ENCODE peak calls at places on chromosomes 1 and 21, in seven cellular contexts. D is tibial nerve, E is Panc1, L is heart left ventricle, V is suprapubic skin, F is neural progenitor cell, O is AG09309. T is an unnamed sample.

GRCh38 chr1:4277598-4277997 is 376.8 kb upstream of the AJAP1 start:
- DNase-seq in D (no peak), O (no peak), E (no peak), V (no peak), F (no peak), L (no peak), T (no peak)

GRCh38 chr1:161133220-161133740 is 813 bp upstream of the DEDD start:
- DNase-seq in D (no peak), V (no peak), L (no peak), E (no peak), F (no peak), O (no peak), T (no peak)

GRCh38 chr1:3235496-3235895 is 166.5 kb downstream of the PRDM16 start:
- DNase-seq in E (no peak), D (no peak), V (no peak), O (no peak), L (no peak), F (no peak), T (no peak)

GRCh38 chr1:115348636-115349035 is 10.6 kb upstream of the NGF start:
- DNase-seq in D (no peak), O (no peak), E (no peak), L (no peak), V (no peak), F (no peak), T (no peak)

GRCh38 chr1:162213281-162213909 is 143.9 kb downstream of the NOS1AP start:
- DNase-seq in V (no peak), O (no peak), E (no peak), D (peak), F (peak), L (peak), T (no peak)

GRCh38 chr1:16459503-16459902 is 19.0 kb downstream of the NECAP2 start:
- DNase-seq in V (no peak), E (no peak), D (no peak), L (no peak), F (no peak), O (no peak), T (no peak)

GRCh38 chr1:181126871-181127587 is 38.5 kb downstream of the IER5 start:
- DNase-seq in D (no peak), L (no peak), V (no peak), F (no peak), E (no peak), O (no peak), T (no peak)

GRCh38 chr1:21322681-21323016 is 32.4 kb upstream of the ECE1 start:
- DNase-seq in O (no peak), V (no peak), D (no peak), E (no peak), L (no peak), F (no peak), T (no peak)

GRCh38 chr1:94801919-94802546 is 18.1 kb upstream of the SLC44A3 start:
- DNase-seq in V (peak), L (no peak), E (peak), D (no peak), O (peak), F (peak), T (peak)

GRCh38 chr1:162612606-162613400 is 19.5 kb upstream of the DDR2 start:
- DNase-seq in L (no peak), D (peak), F (no peak), O (peak), V (no peak), E (no peak), T (no peak)

GRCh38 chr1:2348346-2349275 is 42.7 kb downstream of the MORN1 start:
- DNase-seq in F (peak), L (no peak), D (no peak), V (no peak), E (no peak), O (no peak), T (no peak)

GRCh38 chr21:28069446-28069845 is 923.2 kb downstream of the LTN1 start:
- DNase-seq in E (no peak), O (no peak), V (no peak), D (no peak), L (no peak), F (peak), T (peak)

GRCh38 chr1:5658340-5659316 is 333.6 kb downstream of the NPHP4 start:
- DNase-seq in D (no peak), E (no peak), F (no peak), V (peak), O (no peak), L (no peak), T (no peak)

GRCh38 chr1:202122639-202123335 is at the start of gene GPR37L1:
- DNase-seq in E (no peak), F (peak), V (no peak), L (no peak), D (peak), O (no peak), T (no peak)

GRCh38 chr1:51519857-51520699 is 1.0 kb upstream of the EPS15 start:
- DNase-seq in O (peak), L (no peak), F (no peak), E (no peak), V (no peak), D (no peak), T (peak)

GRCh38 chr1:111471012-111471411 is 2.8 kb upstream of the C1orf162 start:
- DNase-seq in F (no peak), L (peak), D (no peak), E (no peak), V (no peak), O (no peak), T (no peak)

GRCh38 chr1:151606384-151606783 is 5.5 kb upstream of the SNX27 start:
- DNase-seq in E (no peak), D (no peak), F (no peak), L (no peak), V (no peak), O (no peak), T (no peak)

GRCh38 chr1:178361847-178362246 is 134.9 kb downstream of the CLEC20A start:
- DNase-seq in V (no peak), F (no peak), E (no peak), L (no peak), O (no peak), D (no peak), T (no peak)

GRCh38 chr1:92876351-92876750 is 44.5 kb downstream of the RPL5 start:
- DNase-seq in V (no peak), E (no peak), O (no peak), F (no peak), D (no peak), L (no peak), T (no peak)

GRCh38 chr1:59193443-59194093 is 103.3 kb upstream of the FGGY start:
- DNase-seq in O (no peak), E (no peak), F (no peak), V (no peak), L (no peak), D (no peak), T (no peak)

GRCh38 chr1:47189844-47190562 is at the start of gene PDZK1IP1:
- DNase-seq in O (no peak), V (peak), D (peak), E (no peak), L (peak), F (peak), T (no peak)

GRCh38 chr21:34968414-34969333 is 80.4 kb downstream of the RUNX1 start:
- DNase-seq in O (no peak), V (no peak), L (no peak), F (no peak), D (no peak), E (no peak), T (no peak)

GRCh38 chr1:201721131-201722049 is 107.6 kb upstream of the IPO9 start:
- DNase-seq in L (no peak), O (no peak), V (peak), D (no peak), E (no peak), F (no peak), T (no peak)

GRCh38 chr1:39425634-39426033 is 65.8 kb upstream of the BMP8A start:
- DNase-seq in L (no peak), E (no peak), V (no peak), D (no peak), F (no peak), O (no peak), T (no peak)

GRCh38 chr1:166895766-166896165 is 19.7 kb upstream of the TADA1 start:
- DNase-seq in L (no peak), O (no peak), D (no peak), V (no peak), E (no peak), F (no peak), T (no peak)

GRCh38 chr1:68174173-68175113 is 57.9 kb downstream of the WLS start:
- DNase-seq in D (peak), E (peak), O (peak), V (no peak), F (peak), L (peak), T (peak)

GRCh38 chr1:117014209-117014608 is 12.6 kb downstream of the CD101 start:
- DNase-seq in V (no peak), F (no peak), D (no peak), E (no peak), L (no peak), O (no peak), T (no peak)

GRCh38 chr1:174110053-174110452 is 49.3 kb upstream of the RABGAP1L start:
- DNase-seq in E (no peak), F (no peak), O (no peak), V (no peak), D (no peak), L (no peak), T (no peak)

GRCh38 chr1:174194451-174194850 is 35.1 kb downstream of the RABGAP1L start:
- DNase-seq in E (no peak), F (no peak), O (no peak), L (no peak), D (no peak), V (no peak), T (no peak)

GRCh38 chr1:28775121-28775942 is 36.6 kb upstream of the OPRD1 start:
- DNase-seq in O (no peak), E (no peak), F (peak), D (peak), L (peak), V (peak), T (no peak)

GRCh38 chr1:101338714-101339430 is 102.1 kb downstream of the S1PR1 start:
- DNase-seq in O (no peak), V (no peak), D (no peak), L (no peak), E (no peak), F (no peak), T (no peak)

GRCh38 chr1:227938911-227939790 is 8.6 kb downstream of the WNT9A start:
- DNase-seq in O (no peak), D (peak), E (no peak), F (no peak), V (peak), L (peak), T (no peak)

GRCh38 chr1:6888268-6888667 is 103.0 kb downstream of the CAMTA1 start:
- DNase-seq in E (no peak), V (no peak), F (no peak), D (no peak), O (no peak), L (no peak), T (peak)
- TF ChIP-seq CTCF in E (no peak), V (no peak), F (no peak), D (no peak), O (no peak), L (no peak), T (peak)

GRCh38 chr1:44807364-44808062 is 362 bp upstream of the DYNLT4 start:
- DNase-seq in L (peak), F (peak), V (peak), O (peak), D (peak), E (peak), T (peak)
- H3K4me3 ChIP-seq in L (peak), F (no peak), V (peak), O (peak), D (no peak), E (no peak), T (peak)

GRCh38 chr1:243474384-243474851 is 218.6 kb downstream of the SDCCAG8 start:
- DNase-seq in E (no peak), D (no peak), L (no peak), V (no peak), F (peak), O (no peak), T (no peak)

GRCh38 chr1:243473281-243474210 is 217.7 kb downstream of the SDCCAG8 start:
- DNase-seq in L (no peak), E (no peak), O (no peak), D (no peak), F (no peak), V (no peak), T (no peak)

GRCh38 chr1:243470492-243470891 is 214.7 kb downstream of the SDCCAG8 start:
- DNase-seq in F (peak), L (no peak), D (no peak), O (no peak), V (no peak), E (no peak), T (no peak)

GRCh38 chr1:243471026-243471685 is 215.3 kb downstream of the SDCCAG8 start:
- DNase-seq in L (no peak), O (no peak), V (no peak), E (no peak), F (peak), D (no peak), T (no peak)

DNA sequence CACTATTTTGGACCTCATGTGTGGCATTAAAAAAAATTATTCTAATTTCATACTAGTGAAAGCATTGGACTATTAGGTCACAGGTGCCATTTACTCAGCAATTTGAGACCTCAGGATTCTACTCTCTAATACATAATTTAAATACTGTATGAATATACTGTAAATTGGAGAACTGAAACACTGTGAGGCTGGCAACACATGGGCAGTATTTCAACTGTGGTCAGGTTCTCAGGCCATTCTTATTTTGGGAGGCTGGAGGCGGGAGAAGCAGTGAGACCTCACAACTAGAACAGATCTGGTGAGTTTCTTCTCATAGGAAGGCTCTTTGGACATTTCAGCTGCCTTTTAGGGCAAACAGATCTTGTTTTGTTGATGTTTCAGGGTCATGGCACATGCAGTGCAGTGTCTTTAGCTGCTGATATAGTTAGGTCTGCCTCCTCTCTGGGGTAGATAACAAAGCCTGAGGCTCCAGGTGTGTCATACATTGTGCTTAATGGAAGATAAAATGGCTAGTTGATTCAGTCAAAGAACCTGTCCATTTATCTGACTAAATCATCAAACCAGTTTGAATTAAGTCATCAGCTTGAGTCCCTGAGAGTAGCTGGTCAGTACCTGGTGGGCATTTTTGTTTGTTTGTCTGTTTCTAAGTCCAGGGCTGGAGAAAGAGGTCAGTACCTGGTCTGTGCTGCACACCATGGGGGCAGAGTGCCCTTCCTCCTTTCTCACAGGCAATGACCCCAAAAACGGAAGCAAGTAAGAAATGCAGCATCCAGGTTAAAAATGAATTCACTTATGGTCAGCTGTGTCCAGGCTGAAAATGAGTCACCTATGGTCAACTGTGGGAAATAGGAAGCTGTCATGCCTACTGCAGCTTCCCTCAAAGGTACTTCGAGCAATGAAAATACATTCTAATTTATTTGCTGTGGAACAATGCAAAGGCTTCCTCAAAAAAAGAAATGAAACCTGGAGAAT is 216.2 kb downstream of the SDCCAG8 start:
- DNase-seq in F (no peak), E (no peak), V (no peak), L (no peak), D (no peak), O (no peak), T (no peak)
- TF ChIP-seq CTCF in F (no peak), E (no peak), V (no peak), L (no peak), D (no peak), O (no peak), T (no peak)

GRCh38 chr1:182301467-182302198 is 90.0 kb downstream of the GLUL start:
- DNase-seq in V (no peak), D (no peak), E (no peak), L (peak), O (peak), F (peak), T (no peak)
- H3K4me3 ChIP-seq in V (no peak), D (no peak), E (no peak), L (no peak), O (no peak), F (no peak), T (no peak)

GRCh38 chr1:7117265-7117598 is 332.0 kb downstream of the CAMTA1 start:
- DNase-seq in V (no peak), F (no peak), O (no peak), L (no peak), D (no peak), E (no peak), T (no peak)
- TF ChIP-seq CTCF in V (no peak), F (no peak), O (no peak), L (no peak), D (no peak), E (no peak), T (no peak)

GRCh38 chr1:154403300-154403943 is 1.7 kb upstream of the IL6R start:
- DNase-seq in V (peak), D (no peak), L (no peak), O (no peak), F (no peak), E (no peak), T (no peak)

GRCh38 chr1:154405762-154406571 is 824 bp downstream of the IL6R start:
- DNase-seq in E (peak), D (peak), O (peak), L (peak), F (peak), V (peak), T (no peak)

GRCh38 chr1:154403983-154404382 is 1.2 kb upstream of the IL6R start:
- DNase-seq in L (no peak), F (no peak), O (no peak), V (no peak), E (no peak), D (no peak), T (no peak)

GRCh38 chr1:154404984-154405761 is at the start of gene IL6R:
- DNase-seq in D (peak), V (peak), O (peak), L (peak), E (peak), F (peak), T (peak)

DNA sequence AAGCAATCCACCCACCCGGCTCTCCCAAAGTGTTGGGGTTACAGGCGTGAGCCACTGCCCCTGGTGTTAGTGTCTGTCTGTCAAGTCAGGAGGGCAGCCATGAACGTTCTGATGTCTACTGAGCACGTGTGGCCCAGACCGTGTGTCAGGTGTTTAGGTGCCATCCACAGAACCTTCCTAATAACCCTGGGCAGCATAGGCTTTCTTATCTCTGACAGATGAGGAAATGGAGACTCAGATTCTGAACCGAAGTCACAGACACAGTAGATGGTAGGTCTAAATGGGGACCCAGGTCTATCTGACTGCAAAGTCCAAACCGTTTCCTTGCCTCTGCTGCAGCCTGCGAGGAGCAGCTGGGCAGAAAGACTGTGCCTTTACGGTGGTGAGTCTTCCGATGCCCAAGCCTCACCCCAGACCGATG is 622 bp upstream of the IL6R start:
- DNase-seq in V (peak), E (no peak), O (no peak), L (no peak), F (no peak), D (no peak), T (no peak)
- H3K4me3 ChIP-seq in V (peak), E (peak), O (peak), L (peak), F (no peak), D (peak), T (peak)

GRCh38 chr1:112674986-112675727 is 698 bp downstream of the MOV10 start:
- DNase-seq in E (no peak), V (peak), L (peak), F (peak), O (no peak), D (no peak), T (no peak)
- TF ChIP-seq CTCF in E (peak), V (no peak), L (no peak), F (peak), O (no peak), D (no peak), T (peak)

GRCh38 chr1:221837886-221838285 is 96.0 kb upstream of the DUSP10 start:
- DNase-seq in E (no peak), F (no peak), L (no peak), V (no peak), O (no peak), D (no peak), T (no peak)
- H3K4me3 ChIP-seq in E (no peak), F (no peak), L (no peak), V (no peak), O (no peak), D (no peak), T (no peak)

DNA sequence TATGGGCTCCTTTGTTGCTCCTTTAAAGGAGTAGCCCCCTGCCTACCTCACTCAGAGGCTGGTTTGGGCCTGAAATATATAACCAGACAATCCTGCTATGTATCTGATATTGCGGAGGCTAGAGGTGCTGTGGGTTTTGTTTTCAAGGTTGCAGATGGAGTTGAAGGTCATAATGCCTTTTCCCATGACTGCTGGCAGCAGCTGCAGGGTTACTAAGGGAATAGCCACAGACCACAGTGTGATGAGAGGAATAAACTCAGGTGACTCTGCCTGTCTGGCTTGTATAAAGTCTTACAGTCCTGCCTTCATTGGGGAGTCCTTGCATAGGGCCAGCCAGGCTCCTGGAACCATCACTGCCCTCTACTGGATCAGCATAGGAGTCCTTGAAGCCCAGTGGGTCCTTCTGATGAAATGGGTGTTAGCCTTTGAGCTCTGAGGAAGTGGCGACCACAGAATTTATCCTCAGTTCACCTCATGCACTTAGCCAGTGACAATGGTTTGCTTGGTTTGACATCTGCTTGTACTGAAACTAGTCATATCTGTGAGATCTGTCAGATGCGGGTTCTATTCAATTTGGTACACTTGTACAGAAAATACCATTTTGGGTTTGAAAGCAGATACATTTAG is 174.4 kb upstream of the HMCN1 start:
- DNase-seq in E (no peak), D (no peak), F (peak), V (no peak), L (peak), O (peak), T (no peak)
- TF ChIP-seq CTCF in E (peak), D (peak), F (peak), V (no peak), L (peak), O (peak), T (peak)